ENCODE peak calls at places on chromosomes 16 and 17, in five cellular contexts. B is astrocyte of the cerebellum, F is endothelial cell, Z is colonic mucosa, U is NCI-H82. M is an unnamed sample.

GRCh38 chr17:40110457-40110856 is 10.1 kb upstream of the NR1D1 start:
- DNase-seq in Z (no peak), U (peak; percentile 52), F (no peak), B (no peak), M (no peak)

GRCh38 chr16:59205403-59205802 is 471.3 kb upstream of the GOT2 start:
- DNase-seq in F (no peak), Z (no peak), U (no peak), B (no peak), M (no peak)

GRCh38 chr16:67357561-67357960 is 30.9 kb downstream of the LRRC36 start:
- DNase-seq in Z (no peak), U (no peak), B (no peak), F (no peak), M (no peak)

GRCh38 chr17:54727624-54728023 is 173.0 kb upstream of the TOM1L1 start:
- DNase-seq in U (no peak), F (no peak), Z (no peak), B (no peak), M (no peak)

GRCh38 chr16:57801098-57801855 is 1.0 kb downstream of the KIFC3 start:
- DNase-seq in U (no peak), Z (no peak), F (no peak), B (no peak), M (no peak)

GRCh38 chr17:73133911-73134649 is 30.7 kb upstream of the SSTR2 start:
- DNase-seq in B (no peak), Z (no peak), F (peak; percentile 7), U (peak; percentile 49), M (no peak)

GRCh38 chr16:88541831-88542230 is 28.4 kb upstream of the ZC3H18 start:
- DNase-seq in Z (no peak), B (no peak), U (no peak), F (no peak), M (no peak)

GRCh38 chr17:79988163-79988971 is 47.3 kb downstream of the TBC1D16 start:
- DNase-seq in F (no peak), U (no peak), Z (peak; percentile 83), B (peak; percentile 49), M (peak; percentile 60)

GRCh38 chr17:55769625-55770000 is 18.8 kb downstream of the PCTP start:
- DNase-seq in B (no peak), U (no peak), F (no peak), Z (no peak), M (no peak)

GRCh38 chr17:17191961-17192381 is 14.2 kb downstream of the PLD6 start:
- DNase-seq in Z (no peak), U (no peak), F (no peak), B (no peak), M (no peak)

GRCh38 chr16:4994719-4995434 is 36.7 kb downstream of the SEC14L5 start:
- DNase-seq in Z (no peak), B (no peak), U (no peak), F (no peak), M (no peak)

GRCh38 chr17:7841309-7841621 is 7.2 kb downstream of the KDM6B start:
- DNase-seq in F (no peak), B (no peak), Z (no peak), U (peak; percentile 89), M (no peak)

GRCh38 chr17:9142772-9143494 is 121.6 kb downstream of the NTN1 start:
- DNase-seq in F (no peak), B (no peak), U (no peak), Z (no peak), M (no peak)

GRCh38 chr17:13599168-13599577 is 2.6 kb downstream of the HS3ST3A1 start:
- DNase-seq in F (no peak), B (no peak), Z (no peak), U (no peak), M (no peak)

GRCh38 chr17:78357177-78357586 is 2.7 kb downstream of the SOCS3 start:
- DNase-seq in F (no peak), B (no peak), U (no peak), Z (peak; percentile 36), M (no peak)

GRCh38 chr17:48596000-48596734 is 2.6 kb upstream of the HOXB5 start:
- DNase-seq in U (no peak), B (no peak), Z (no peak), F (no peak), M (no peak)

GRCh38 chr16:67392301-67393059 is 818 bp downstream of the TPPP3 start:
- DNase-seq in U (no peak), F (no peak), Z (no peak), B (no peak), M (no peak)

GRCh38 chr17:7745748-7746470 is 28.4 kb downstream of the DNAH2 start:
- DNase-seq in Z (no peak), U (no peak), B (peak; percentile 58), F (peak; percentile 30), M (peak; percentile 44)